ENCODE peak calls at places on chromosome 20, in five cellular contexts. One of them, this sample, is unnamed.

GRCh38 chr20:38172344-38172743 is 7.3 kb upstream of the TGM2 start:
- DNase-seq in A549: peak
- DNase-seq in HepG2: peak
- DNase-seq in endothelial cell of umbilical vein: peak
- DNase-seq in WTC11: no peak
- DNase-seq in this sample: no peak

GRCh38 chr20:48098866-48099265 is 313.6 kb upstream of the SULF2 start:
- DNase-seq in A549: no peak
- DNase-seq in HepG2: no peak
- DNase-seq in endothelial cell of umbilical vein: no peak
- DNase-seq in WTC11: no peak
- DNase-seq in this sample: no peak

GRCh38 chr20:58438970-58439808 is 50.2 kb downstream of the VAPB start:
- DNase-seq in A549: no peak
- DNase-seq in HepG2: no peak
- DNase-seq in endothelial cell of umbilical vein: no peak
- DNase-seq in WTC11: no peak
- DNase-seq in this sample: no peak

GRCh38 chr20:13219327-13220193 is 1.5 kb upstream of the ISM1 start:
- DNase-seq in A549: no peak
- DNase-seq in HepG2: no peak
- DNase-seq in endothelial cell of umbilical vein: no peak
- DNase-seq in WTC11: peak
- DNase-seq in this sample: no peak

GRCh38 chr20:41365785-41366545 is 653 bp downstream of the EMILIN3 start:
- DNase-seq in A549: no peak
- DNase-seq in HepG2: no peak
- DNase-seq in endothelial cell of umbilical vein: no peak
- DNase-seq in WTC11: peak
- DNase-seq in this sample: no peak

GRCh38 chr20:50276119-50277063 is 85.8 kb downstream of the CEBPB start:
- DNase-seq in A549: no peak
- DNase-seq in HepG2: no peak
- DNase-seq in endothelial cell of umbilical vein: no peak
- DNase-seq in WTC11: no peak
- DNase-seq in this sample: no peak

GRCh38 chr20:4455301-4455701 is 266.4 kb upstream of the PRND start:
- DNase-seq in A549: no peak
- DNase-seq in HepG2: no peak
- DNase-seq in endothelial cell of umbilical vein: no peak
- DNase-seq in WTC11: no peak
- DNase-seq in this sample: no peak

GRCh38 chr20:48886189-48886588 is 35.3 kb upstream of the ARFGEF2 start:
- DNase-seq in A549: no peak
- DNase-seq in HepG2: no peak
- DNase-seq in endothelial cell of umbilical vein: no peak
- DNase-seq in WTC11: no peak
- DNase-seq in this sample: no peak

GRCh38 chr20:51319522-51319921 is 223.0 kb downstream of the NFATC2 start:
- DNase-seq in A549: no peak
- DNase-seq in HepG2: no peak
- DNase-seq in endothelial cell of umbilical vein: no peak
- DNase-seq in WTC11: no peak
- DNase-seq in this sample: no peak

GRCh38 chr20:4370856-4371255 is 350.9 kb upstream of the PRND start:
- DNase-seq in A549: no peak
- DNase-seq in HepG2: no peak
- DNase-seq in endothelial cell of umbilical vein: no peak
- DNase-seq in WTC11: no peak
- DNase-seq in this sample: no peak

GRCh38 chr20:46298374-46298773 is 9.9 kb downstream of the CDH22 start:
- DNase-seq in A549: no peak
- DNase-seq in HepG2: no peak
- DNase-seq in endothelial cell of umbilical vein: no peak
- DNase-seq in WTC11: no peak
- DNase-seq in this sample: no peak

GRCh38 chr20:11451793-11452291 is 465.9 kb upstream of the BTBD3 start:
- DNase-seq in A549: no peak
- DNase-seq in HepG2: no peak
- DNase-seq in endothelial cell of umbilical vein: no peak
- DNase-seq in WTC11: no peak
- DNase-seq in this sample: no peak

GRCh38 chr20:38115205-38115604 is 49.9 kb downstream of the TGM2 start:
- DNase-seq in A549: no peak
- DNase-seq in HepG2: no peak
- DNase-seq in endothelial cell of umbilical vein: no peak
- DNase-seq in WTC11: no peak
- DNase-seq in this sample: no peak

GRCh38 chr20:38435555-38435939 is 419 bp upstream of the SNHG17 start:
- DNase-seq in A549: no peak
- DNase-seq in HepG2: no peak
- DNase-seq in endothelial cell of umbilical vein: no peak
- DNase-seq in WTC11: no peak
- DNase-seq in this sample: no peak

GRCh38 chr20:38094373-38094775 is 60.8 kb downstream of the RPRD1B start:
- DNase-seq in A549: peak
- DNase-seq in HepG2: peak
- DNase-seq in endothelial cell of umbilical vein: peak
- DNase-seq in WTC11: no peak
- DNase-seq in this sample: peak

GRCh38 chr20:53343433-53343832 is 250.2 kb downstream of the ZNF217 start:
- DNase-seq in A549: no peak
- DNase-seq in HepG2: no peak
- DNase-seq in endothelial cell of umbilical vein: no peak
- DNase-seq in WTC11: no peak
- DNase-seq in this sample: no peak

GRCh38 chr20:7392551-7392950 is 547.7 kb downstream of the HAO1 start:
- DNase-seq in A549: no peak
- DNase-seq in HepG2: no peak
- DNase-seq in endothelial cell of umbilical vein: peak
- DNase-seq in WTC11: no peak
- DNase-seq in this sample: no peak

GRCh38 chr20:34045294-34045693 is 51.6 kb downstream of the RALY start:
- DNase-seq in A549: no peak
- DNase-seq in HepG2: peak
- DNase-seq in endothelial cell of umbilical vein: peak
- DNase-seq in WTC11: no peak
- DNase-seq in this sample: peak

GRCh38 chr20:2283706-2284423 is 11.9 kb upstream of the TGM3 start:
- DNase-seq in A549: no peak
- DNase-seq in HepG2: no peak
- DNase-seq in endothelial cell of umbilical vein: no peak
- DNase-seq in WTC11: no peak
- DNase-seq in this sample: no peak

GRCh38 chr20:40687384-40688128 is 1.5 kb downstream of the MAFB start:
- DNase-seq in A549: no peak
- DNase-seq in HepG2: no peak
- DNase-seq in endothelial cell of umbilical vein: peak
- DNase-seq in WTC11: peak
- DNase-seq in this sample: no peak

GRCh38 chr20:37670426-37670825 is 23.4 kb upstream of the CTNNBL1 start:
- DNase-seq in A549: no peak
- DNase-seq in HepG2: no peak
- DNase-seq in endothelial cell of umbilical vein: no peak
- DNase-seq in WTC11: no peak
- DNase-seq in this sample: no peak

GRCh38 chr20:36385503-36385902 is 79.4 kb downstream of the DLGAP4 start:
- DNase-seq in A549: no peak
- DNase-seq in HepG2: no peak
- DNase-seq in endothelial cell of umbilical vein: no peak
- DNase-seq in WTC11: no peak
- DNase-seq in this sample: no peak

GRCh38 chr20:35325385-35325784 is 33.2 kb upstream of the FAM83C start:
- DNase-seq in A549: no peak
- DNase-seq in HepG2: no peak
- DNase-seq in endothelial cell of umbilical vein: no peak
- DNase-seq in WTC11: no peak
- DNase-seq in this sample: no peak

GRCh38 chr20:7272512-7272911 is 505.0 kb downstream of the BMP2 start:
- DNase-seq in A549: no peak
- DNase-seq in HepG2: no peak
- DNase-seq in endothelial cell of umbilical vein: peak
- DNase-seq in WTC11: no peak
- DNase-seq in this sample: no peak

GRCh38 chr20:2859330-2860121 is 13.8 kb upstream of the PTPRA start:
- DNase-seq in A549: no peak
- DNase-seq in HepG2: no peak
- DNase-seq in endothelial cell of umbilical vein: no peak
- DNase-seq in WTC11: no peak
- DNase-seq in this sample: no peak

GRCh38 chr20:3318226-3318884 is 79.4 kb upstream of the SLC4A11 start:
- DNase-seq in A549: no peak
- DNase-seq in HepG2: no peak
- DNase-seq in endothelial cell of umbilical vein: no peak
- DNase-seq in WTC11: no peak
- DNase-seq in this sample: no peak

GRCh38 chr20:674936-675452 is 608 bp downstream of the SCRT2 start:
- DNase-seq in A549: no peak
- DNase-seq in HepG2: no peak
- DNase-seq in endothelial cell of umbilical vein: no peak
- DNase-seq in WTC11: no peak
- DNase-seq in this sample: no peak

GRCh38 chr20:46999821-47000465 is 105.3 kb downstream of the EYA2 start:
- DNase-seq in A549: no peak
- DNase-seq in HepG2: no peak
- DNase-seq in endothelial cell of umbilical vein: no peak
- DNase-seq in WTC11: no peak
- DNase-seq in this sample: no peak

GRCh38 chr20:52060794-52061714 is 130.5 kb downstream of the ZFP64 start:
- DNase-seq in A549: peak
- DNase-seq in HepG2: peak
- DNase-seq in endothelial cell of umbilical vein: peak
- DNase-seq in WTC11: peak
- DNase-seq in this sample: no peak

GRCh38 chr20:40991181-40991889 is 37.3 kb upstream of the TOP1 start:
- DNase-seq in A549: no peak
- DNase-seq in HepG2: no peak
- DNase-seq in endothelial cell of umbilical vein: peak
- DNase-seq in WTC11: no peak
- DNase-seq in this sample: peak

GRCh38 chr20:56274156-56274555 is 25.6 kb downstream of the MC3R start:
- DNase-seq in A549: no peak
- DNase-seq in HepG2: no peak
- DNase-seq in endothelial cell of umbilical vein: no peak
- DNase-seq in WTC11: no peak
- DNase-seq in this sample: no peak

GRCh38 chr20:8534368-8534767 is 402.3 kb downstream of the PLCB1 start:
- DNase-seq in A549: no peak
- DNase-seq in HepG2: no peak
- DNase-seq in endothelial cell of umbilical vein: no peak
- DNase-seq in WTC11: peak
- DNase-seq in this sample: no peak

GRCh38 chr20:50038574-50038991 is 55.8 kb downstream of the SNAI1 start:
- DNase-seq in A549: no peak
- DNase-seq in HepG2: peak
- DNase-seq in endothelial cell of umbilical vein: no peak
- DNase-seq in WTC11: peak
- DNase-seq in this sample: no peak

GRCh38 chr20:51493346-51493791 is 49.1 kb downstream of the NFATC2 start:
- DNase-seq in A549: no peak
- DNase-seq in HepG2: no peak
- DNase-seq in endothelial cell of umbilical vein: no peak
- DNase-seq in WTC11: no peak
- DNase-seq in this sample: peak

GRCh38 chr20:58959652-58960051 is 21.4 kb upstream of the NELFCD start:
- DNase-seq in A549: no peak
- DNase-seq in HepG2: no peak
- DNase-seq in endothelial cell of umbilical vein: no peak
- DNase-seq in WTC11: no peak
- DNase-seq in this sample: no peak

GRCh38 chr20:49433387-49433786 is 49.1 kb downstream of the KCNB1 start:
- DNase-seq in A549: no peak
- DNase-seq in HepG2: no peak
- DNase-seq in endothelial cell of umbilical vein: no peak
- DNase-seq in WTC11: no peak
- DNase-seq in this sample: no peak

GRCh38 chr20:10217517-10218410 is 866 bp upstream of the SNAP25 start:
- DNase-seq in A549: peak
- DNase-seq in HepG2: no peak
- DNase-seq in endothelial cell of umbilical vein: peak
- DNase-seq in WTC11: peak
- DNase-seq in this sample: no peak
- TF ChIP-seq JUN in A549: no peak
- TF ChIP-seq JUN in HepG2: no peak
- TF ChIP-seq JUN in endothelial cell of umbilical vein: no peak
- TF ChIP-seq JUN in WTC11: peak
- TF ChIP-seq JUN in this sample: no peak

GRCh38 chr20:62405108-62405980 is 1.7 kb downstream of the CABLES2 start:
- DNase-seq in A549: peak
- DNase-seq in HepG2: peak
- DNase-seq in endothelial cell of umbilical vein: peak
- DNase-seq in WTC11: peak
- DNase-seq in this sample: no peak
- TF ChIP-seq JUN in A549: no peak
- TF ChIP-seq JUN in HepG2: peak
- TF ChIP-seq JUN in endothelial cell of umbilical vein: no peak
- TF ChIP-seq JUN in WTC11: no peak
- TF ChIP-seq JUN in this sample: no peak

GRCh38 chr20:17916365-17916996 is 52.1 kb downstream of the SNX5 start:
- DNase-seq in A549: no peak
- DNase-seq in HepG2: no peak
- DNase-seq in endothelial cell of umbilical vein: no peak
- DNase-seq in WTC11: no peak
- DNase-seq in this sample: no peak
- TF ChIP-seq JUN in A549: no peak
- TF ChIP-seq JUN in HepG2: no peak
- TF ChIP-seq JUN in endothelial cell of umbilical vein: no peak
- TF ChIP-seq JUN in WTC11: no peak
- TF ChIP-seq JUN in this sample: no peak

GRCh38 chr20:63656451-63656850 is 1.7 kb upstream of the RTEL1 start:
- DNase-seq in A549: no peak
- DNase-seq in HepG2: no peak
- DNase-seq in endothelial cell of umbilical vein: no peak
- DNase-seq in WTC11: no peak
- DNase-seq in this sample: peak
- TF ChIP-seq JUN in A549: no peak
- TF ChIP-seq JUN in HepG2: no peak
- TF ChIP-seq JUN in endothelial cell of umbilical vein: no peak
- TF ChIP-seq JUN in WTC11: no peak
- TF ChIP-seq JUN in this sample: no peak